ENCODE peak calls at places on chromosomes 13 and 19, in nine cellular contexts. Y, B, O, C, D, T, M, F and Q are unnamed samples.

GRCh38 chr13:90453342-90453741 is 894.1 kb upstream of the MIR17HG start:
- DNase-seq in Y (no peak), B (no peak), O (no peak), C (no peak), D (no peak), T (no peak), M (no peak), F (no peak), Q (no peak)

GRCh38 chr19:41452584-41453275 is 9.8 kb downstream of the ERICH4 start:
- DNase-seq in Y (no peak), B (no peak), O (no peak), C (no peak), D (no peak), T (no peak), M (no peak), F (no peak), Q (no peak)

GRCh38 chr13:88068975-88069374 is 397.8 kb downstream of the SLITRK5 start:
- DNase-seq in Y (no peak), B (no peak), O (no peak), C (no peak), D (peak), T (peak), M (no peak), F (no peak), Q (no peak)

GRCh38 chr13:22735381-22735995 is 445.3 kb upstream of the SGCG start:
- DNase-seq in Y (no peak), B (no peak), O (no peak), C (no peak), D (no peak), T (peak), M (no peak), F (no peak), Q (no peak)

GRCh38 chr19:41430907-41431306 is 3.7 kb upstream of the B3GNT8 start:
- DNase-seq in Y (no peak), B (no peak), O (no peak), C (no peak), D (no peak), T (no peak), M (no peak), F (no peak), Q (no peak)

GRCh38 chr19:52527954-52528326 is 472 bp downstream of the ZNF808 start:
- DNase-seq in Y (no peak), B (no peak), O (no peak), C (no peak), D (peak), T (no peak), M (no peak), F (no peak), Q (peak)

GRCh38 chr19:12331211-12331941 is 2.1 kb downstream of the ZNF563 start:
- DNase-seq in Y (peak), B (no peak), O (no peak), C (peak), D (no peak), T (no peak), M (no peak), F (no peak), Q (peak)

GRCh38 chr13:49681837-49682236 is 9.4 kb downstream of the EBPL start:
- DNase-seq in Y (no peak), B (no peak), O (no peak), C (no peak), D (no peak), T (no peak), M (no peak), F (no peak), Q (no peak)

DNA sequence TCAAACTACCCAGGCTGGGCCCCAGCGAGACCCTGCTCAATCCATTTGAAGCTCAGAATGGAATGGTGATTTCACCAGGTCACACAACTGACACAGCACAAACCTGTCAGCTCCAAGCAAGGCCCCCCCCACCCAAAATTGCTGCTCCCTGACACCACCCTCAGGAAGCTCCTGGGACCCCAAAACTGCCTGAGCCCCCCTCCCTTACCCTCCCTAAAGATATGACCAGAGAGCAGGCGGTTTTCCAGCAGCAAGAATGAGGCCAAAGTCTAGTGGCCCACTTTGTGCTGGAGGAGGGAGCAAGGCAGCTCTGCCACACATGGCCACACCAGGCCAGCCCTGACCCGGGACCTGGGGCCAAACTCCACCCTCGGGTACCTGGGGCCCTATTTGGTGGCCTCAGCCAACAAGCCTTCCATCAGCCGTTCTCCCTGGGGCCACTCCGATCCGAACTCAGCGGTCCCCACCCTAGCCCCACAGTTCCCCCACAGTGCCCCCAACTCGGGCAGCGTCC is 2.3 kb downstream of the NR2F6 start:
- DNase-seq in Y (no peak), B (no peak), O (no peak), C (peak), D (no peak), T (no peak), M (peak), F (no peak), Q (peak)
- H3K4me3 ChIP-seq in Y (peak), B (no peak), O (peak), C (peak), D (peak), T (peak), M (peak), F (peak), Q (peak)

GRCh38 chr13:45921337-45921736 is 69.8 kb upstream of the SIAH3 start:
- DNase-seq in Y (no peak), B (no peak), O (no peak), C (no peak), D (no peak), T (no peak), M (no peak), F (no peak), Q (no peak)

GRCh38 chr13:45918597-45918996 is 67.0 kb upstream of the SIAH3 start:
- DNase-seq in Y (no peak), B (no peak), O (no peak), C (no peak), D (no peak), T (no peak), M (no peak), F (no peak), Q (no peak)

GRCh38 chr13:45916859-45917418 is 65.4 kb upstream of the SIAH3 start:
- DNase-seq in Y (no peak), B (no peak), O (no peak), C (no peak), D (no peak), T (no peak), M (no peak), F (no peak), Q (no peak)

DNA sequence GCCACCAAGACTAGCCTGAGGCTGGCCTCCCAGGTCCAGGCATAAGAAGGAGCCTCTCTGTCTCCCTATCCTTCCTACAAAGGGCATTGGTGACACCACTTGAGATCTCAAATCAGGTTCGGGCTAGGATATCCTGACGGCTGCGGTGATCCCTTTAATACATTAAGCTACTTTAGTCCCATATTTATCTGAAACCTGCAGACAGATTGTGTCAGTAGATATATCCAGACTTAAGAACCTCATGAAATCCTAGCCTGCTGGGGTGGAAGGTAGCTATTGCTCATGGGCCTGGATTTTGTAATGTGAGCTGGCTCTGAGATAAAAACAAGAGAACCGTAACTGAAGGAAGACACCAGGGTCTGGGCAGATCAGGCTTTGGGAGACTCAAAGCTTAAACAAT is 64.5 kb upstream of the SIAH3 start:
- DNase-seq in Y (no peak), B (no peak), O (no peak), C (no peak), D (no peak), T (no peak), M (no peak), F (no peak), Q (no peak)
- H3K27ac ChIP-seq in Y (no peak), B (no peak), O (no peak), C (no peak), D (no peak), T (no peak), M (no peak), F (no peak), Q (no peak)

GRCh38 chr19:18057557-18057956 is 29.2 kb downstream of the IL12RB1 start:
- DNase-seq in Y (peak), B (no peak), O (peak), C (no peak), D (peak), T (no peak), M (peak), F (peak), Q (peak)

GRCh38 chr19:18053571-18054219 is 33.0 kb downstream of the IL12RB1 start:
- DNase-seq in Y (no peak), B (no peak), O (no peak), C (no peak), D (no peak), T (no peak), M (no peak), F (no peak), Q (no peak)

GRCh38 chr19:18055967-18056366 is 30.8 kb downstream of the IL12RB1 start:
- DNase-seq in Y (no peak), B (no peak), O (no peak), C (no peak), D (no peak), T (no peak), M (no peak), F (no peak), Q (no peak)

GRCh38 chr19:18049390-18049789 is 37.3 kb downstream of the IL12RB1 start:
- DNase-seq in Y (peak), B (no peak), O (peak), C (peak), D (peak), T (no peak), M (peak), F (peak), Q (peak)

DNA sequence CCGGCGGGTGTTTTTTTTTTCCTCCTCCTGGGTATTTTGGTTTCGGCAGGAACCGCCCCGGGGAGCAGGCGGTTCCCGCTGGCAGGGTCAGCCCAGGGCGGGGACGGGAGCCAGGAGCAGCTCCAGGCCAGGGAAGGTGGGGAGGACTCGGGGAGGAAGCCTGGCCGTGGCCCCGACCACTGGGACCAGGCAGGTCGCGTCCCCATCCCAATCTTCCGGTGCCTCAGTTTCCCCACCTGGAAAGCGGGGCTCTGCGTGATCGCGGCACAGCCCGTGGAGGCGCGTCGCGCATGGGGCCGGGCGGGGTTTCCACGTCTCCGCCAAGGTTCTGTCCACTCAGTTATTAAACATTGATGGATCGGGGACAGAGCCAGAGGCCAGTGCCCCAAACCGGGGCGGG is 34.8 kb downstream of the IL12RB1 start:
- DNase-seq in Y (peak), B (no peak), O (peak), C (no peak), D (peak), T (no peak), M (peak), F (peak), Q (peak)
- H3K4me3 ChIP-seq in Y (peak), B (no peak), O (peak), C (no peak), D (no peak), T (no peak), M (no peak), F (peak), Q (no peak)

GRCh38 chr19:3378352-3379146 is 12.2 kb downstream of the NFIC start:
- DNase-seq in Y (no peak), B (no peak), O (no peak), C (no peak), D (no peak), T (no peak), M (no peak), F (no peak), Q (no peak)
- H3K27ac ChIP-seq in Y (peak), B (peak), O (peak), C (no peak), D (peak), T (no peak), M (no peak), F (peak), Q (no peak)

GRCh38 chr13:68584776-68585175 is 1354.6 kb upstream of the PCDH9 start:
- DNase-seq in Y (no peak), B (no peak), O (no peak), C (no peak), D (no peak), T (no peak), M (no peak), F (no peak), Q (no peak)

GRCh38 chr13:68588623-68589022 is 1358.5 kb upstream of the PCDH9 start:
- DNase-seq in Y (no peak), B (no peak), O (no peak), C (peak), D (no peak), T (no peak), M (no peak), F (no peak), Q (no peak)
- H3K4me3 ChIP-seq in Y (no peak), B (no peak), O (no peak), C (no peak), D (no peak), T (no peak), M (no peak), F (no peak), Q (no peak)

GRCh38 chr19:45130236-45130635 is 30.5 kb downstream of the NKPD1 start:
- DNase-seq in Y (no peak), B (no peak), O (no peak), C (no peak), D (no peak), T (no peak), M (no peak), F (no peak), Q (no peak)

GRCh38 chr19:45130888-45131615 is 29.7 kb downstream of the NKPD1 start:
- DNase-seq in Y (no peak), B (no peak), O (peak), C (peak), D (no peak), T (peak), M (no peak), F (no peak), Q (no peak)

GRCh38 chr19:45126654-45127053 is 33.7 kb downstream of the PPP1R37 start:
- DNase-seq in Y (no peak), B (no peak), O (no peak), C (no peak), D (no peak), T (no peak), M (no peak), F (no peak), Q (no peak)

GRCh38 chr19:45128109-45128508 is 32.7 kb downstream of the NKPD1 start:
- DNase-seq in Y (no peak), B (no peak), O (no peak), C (no peak), D (no peak), T (no peak), M (no peak), F (no peak), Q (no peak)

DNA sequence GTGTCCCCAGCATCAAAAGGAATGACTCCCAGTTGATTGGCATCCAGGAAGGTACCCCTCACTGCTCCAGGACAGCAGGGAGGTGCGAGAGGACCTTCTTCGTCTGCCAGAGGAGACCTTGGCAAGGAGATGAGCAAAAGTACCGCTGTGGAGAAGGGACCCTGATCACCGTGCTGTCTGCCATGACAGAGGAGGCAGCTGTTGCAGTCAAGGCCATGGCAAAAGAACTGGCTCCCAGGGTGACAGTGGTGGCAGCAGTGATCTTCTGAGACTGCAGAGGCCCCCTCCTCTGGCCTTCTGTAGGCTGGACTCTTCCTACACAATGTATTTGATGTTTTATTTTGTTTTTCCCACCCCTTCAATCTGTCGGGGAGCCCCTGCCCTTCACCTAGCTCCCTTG is 32.0 kb downstream of the NKPD1 start:
- DNase-seq in Y (no peak), B (no peak), O (no peak), C (no peak), D (no peak), T (no peak), M (no peak), F (no peak), Q (no peak)
- H3K27ac ChIP-seq in Y (no peak), B (no peak), O (no peak), C (no peak), D (no peak), T (no peak), M (no peak), F (no peak), Q (no peak)

GRCh38 chr13:112067121-112067741 is at the start of gene SOX1:
- DNase-seq in Y (no peak), B (no peak), O (no peak), C (no peak), D (no peak), T (no peak), M (no peak), F (no peak), Q (no peak)

GRCh38 chr13:112069063-112069726 is 2.2 kb downstream of the SOX1 start:
- DNase-seq in Y (no peak), B (no peak), O (no peak), C (no peak), D (no peak), T (no peak), M (no peak), F (no peak), Q (no peak)

GRCh38 chr13:112068531-112069062 is 1.6 kb downstream of the SOX1 start:
- DNase-seq in Y (no peak), B (no peak), O (no peak), C (no peak), D (no peak), T (no peak), M (no peak), F (no peak), Q (no peak)

GRCh38 chr13:112066624-112067004 is 335 bp upstream of the SOX1 start:
- DNase-seq in Y (peak), B (no peak), O (no peak), C (no peak), D (no peak), T (no peak), M (peak), F (no peak), Q (no peak)

GRCh38 chr13:112067871-112068305 is 939 bp downstream of the SOX1 start:
- DNase-seq in Y (no peak), B (no peak), O (no peak), C (no peak), D (no peak), T (no peak), M (no peak), F (no peak), Q (no peak)
- H3K4me3 ChIP-seq in Y (no peak), B (no peak), O (no peak), C (no peak), D (no peak), T (no peak), M (no peak), F (no peak), Q (no peak)

DNA sequence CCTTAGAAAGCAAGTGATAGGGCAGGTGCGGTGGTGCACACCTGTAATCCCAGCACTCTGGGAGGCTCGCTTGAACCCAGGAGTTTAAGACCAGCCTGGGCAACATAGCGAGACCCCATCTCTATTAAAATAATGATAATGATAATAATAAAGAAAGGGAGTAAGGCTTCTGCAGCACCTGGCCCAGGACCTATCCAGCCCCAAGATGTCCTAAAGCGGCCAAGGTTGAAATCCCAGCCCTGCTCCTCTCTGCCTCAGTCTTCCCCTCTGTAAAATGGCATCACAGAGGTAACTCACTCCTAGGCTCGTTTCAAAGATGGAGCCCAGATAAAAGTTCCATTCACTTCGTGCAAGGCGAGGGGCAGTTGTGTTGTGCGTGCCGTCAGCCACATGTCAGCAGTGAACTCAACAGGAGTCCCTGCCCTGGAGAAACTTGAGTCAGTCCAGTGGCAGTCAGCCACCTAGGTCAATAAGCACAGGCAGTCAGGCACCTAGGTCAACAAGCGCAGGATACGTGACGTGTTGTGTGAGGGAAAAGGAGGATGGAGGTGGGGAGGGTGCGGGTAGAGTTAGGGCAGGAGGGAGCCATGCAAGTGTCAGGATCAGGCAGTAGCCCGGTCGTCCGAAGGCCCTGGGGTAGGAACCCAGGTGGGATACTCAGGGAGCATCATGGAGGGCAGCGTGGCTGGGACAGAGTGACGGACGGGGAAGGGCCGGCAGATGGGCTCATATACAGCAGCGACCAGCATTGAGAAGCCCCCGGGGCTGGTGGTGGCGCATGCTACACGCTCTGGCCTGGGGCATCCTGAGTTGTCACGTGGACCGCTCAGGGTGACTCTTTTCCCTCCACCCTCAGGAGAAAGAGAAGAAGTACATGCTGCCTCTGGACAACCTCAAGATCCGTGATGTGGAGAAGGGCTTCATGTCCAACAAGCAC is 16.6 kb downstream of the TMED1 start:
- DNase-seq in Y (no peak), B (no peak), O (peak), C (no peak), D (no peak), T (no peak), M (no peak), F (no peak), Q (no peak)
- H3K27ac ChIP-seq in Y (no peak), B (no peak), O (peak), C (no peak), D (no peak), T (no peak), M (no peak), F (no peak), Q (no peak)